ENCODE peak calls at places on chromosomes 11 and 22, in six cellular contexts. One of them, this sample, is unnamed.
A peak's percentile ranks its signal among the peaks of the same experiment; 100 is the strongest.

GRCh38 chr11:975824-976223 is 50.2 kb downstream of the AP2A2 start:
- DNase-seq in fibroblast of lung: peak; percentile 28
- DNase-seq in glutamatergic neuron: no peak
- DNase-seq in HFFc6: no peak
- DNase-seq in AG09319: no peak
- DNase-seq in A549: peak; percentile 78
- DNase-seq in this sample: peak; percentile 41

GRCh38 chr11:19769820-19770219 is 57.2 kb downstream of the NAV2 start:
- DNase-seq in AG09319: peak; percentile 43
- DNase-seq in A549: no peak
- DNase-seq in fibroblast of lung: peak; percentile 71
- DNase-seq in HFFc6: peak; percentile 53
- DNase-seq in glutamatergic neuron: no peak
- DNase-seq in this sample: peak; percentile 51

GRCh38 chr22:28180804-28181203 is 261.7 kb upstream of the PITPNB start:
- DNase-seq in glutamatergic neuron: no peak
- DNase-seq in A549: no peak
- DNase-seq in AG09319: no peak
- DNase-seq in fibroblast of lung: peak; percentile 7
- DNase-seq in HFFc6: no peak
- DNase-seq in this sample: peak; percentile 8

GRCh38 chr22:33076368-33076767 is 18.2 kb upstream of the SYN3 start:
- DNase-seq in glutamatergic neuron: no peak
- DNase-seq in HFFc6: no peak
- DNase-seq in A549: no peak
- DNase-seq in fibroblast of lung: peak; percentile 8
- DNase-seq in AG09319: no peak
- DNase-seq in this sample: peak; percentile 5

GRCh38 chr22:31148953-31149627 is 8.8 kb upstream of the PLA2G3 start:
- DNase-seq in A549: peak; percentile 72
- DNase-seq in HFFc6: peak; percentile 65
- DNase-seq in fibroblast of lung: peak; percentile 67
- DNase-seq in AG09319: peak; percentile 59
- DNase-seq in glutamatergic neuron: peak; percentile 79
- DNase-seq in this sample: peak; percentile 86

GRCh38 chr11:14422052-14422813 is 63.2 kb upstream of the RRAS2 start:
- DNase-seq in AG09319: peak; percentile 94
- DNase-seq in fibroblast of lung: peak; percentile 100
- DNase-seq in glutamatergic neuron: peak; percentile 89
- DNase-seq in A549: peak; percentile 88
- DNase-seq in HFFc6: peak; percentile 99
- DNase-seq in this sample: peak; percentile 100

GRCh38 chr11:19864141-19865120 is 151.8 kb downstream of the NAV2 start:
- DNase-seq in fibroblast of lung: peak; percentile 40
- DNase-seq in A549: no peak
- DNase-seq in HFFc6: no peak
- DNase-seq in glutamatergic neuron: no peak
- DNase-seq in AG09319: no peak
- DNase-seq in this sample: peak; percentile 25

GRCh38 chr11:106468531-106468930 is 391.1 kb downstream of the AASDHPPT start:
- DNase-seq in glutamatergic neuron: no peak
- DNase-seq in HFFc6: no peak
- DNase-seq in AG09319: no peak
- DNase-seq in fibroblast of lung: no peak
- DNase-seq in A549: no peak
- DNase-seq in this sample: no peak

GRCh38 chr22:48802576-48802975 is 1025.1 kb downstream of the BRD1 start:
- DNase-seq in glutamatergic neuron: no peak
- DNase-seq in fibroblast of lung: no peak
- DNase-seq in HFFc6: no peak
- DNase-seq in A549: no peak
- DNase-seq in AG09319: no peak
- DNase-seq in this sample: no peak

DNA sequence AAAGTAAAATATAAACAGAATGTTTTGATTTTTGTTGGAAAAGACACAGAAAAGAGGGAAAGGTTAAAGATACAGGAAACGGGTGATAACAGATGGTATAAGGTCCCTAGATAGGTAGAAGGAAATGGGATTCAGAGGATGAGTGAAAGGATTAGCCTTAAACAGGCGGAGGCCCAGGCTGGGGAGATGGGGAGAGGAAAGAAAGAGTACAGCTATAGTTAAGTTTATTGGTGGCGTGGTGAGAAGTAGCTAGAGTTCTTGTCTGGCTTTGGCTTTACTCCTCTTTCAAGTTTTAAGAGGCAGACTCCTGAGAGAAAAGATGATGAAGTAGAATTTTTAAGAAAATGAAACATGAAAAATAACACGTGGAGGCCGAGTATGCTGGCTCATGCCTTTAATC is 13.7 kb downstream of the ZBTB44 start:
- DNase-seq in glutamatergic neuron: no peak
- DNase-seq in fibroblast of lung: no peak
- DNase-seq in AG09319: no peak
- DNase-seq in A549: no peak
- DNase-seq in HFFc6: no peak
- DNase-seq in this sample: no peak
- TF ChIP-seq CTCF in glutamatergic neuron: no peak
- TF ChIP-seq CTCF in fibroblast of lung: no peak
- TF ChIP-seq CTCF in AG09319: no peak
- TF ChIP-seq CTCF in A549: no peak
- TF ChIP-seq CTCF in HFFc6: no peak
- TF ChIP-seq CTCF in this sample: no peak

GRCh38 chr11:132858203-132858602 is 674.1 kb downstream of the OPCML start:
- DNase-seq in HFFc6: peak; percentile 16
- DNase-seq in A549: peak; percentile 18
- DNase-seq in glutamatergic neuron: peak; percentile 40
- DNase-seq in fibroblast of lung: peak; percentile 39
- DNase-seq in AG09319: no peak
- DNase-seq in this sample: no peak
- TF ChIP-seq CTCF in HFFc6: peak; percentile 47
- TF ChIP-seq CTCF in A549: no peak
- TF ChIP-seq CTCF in glutamatergic neuron: no peak
- TF ChIP-seq CTCF in fibroblast of lung: peak; percentile 49
- TF ChIP-seq CTCF in AG09319: no peak
- TF ChIP-seq CTCF in this sample: no peak

DNA sequence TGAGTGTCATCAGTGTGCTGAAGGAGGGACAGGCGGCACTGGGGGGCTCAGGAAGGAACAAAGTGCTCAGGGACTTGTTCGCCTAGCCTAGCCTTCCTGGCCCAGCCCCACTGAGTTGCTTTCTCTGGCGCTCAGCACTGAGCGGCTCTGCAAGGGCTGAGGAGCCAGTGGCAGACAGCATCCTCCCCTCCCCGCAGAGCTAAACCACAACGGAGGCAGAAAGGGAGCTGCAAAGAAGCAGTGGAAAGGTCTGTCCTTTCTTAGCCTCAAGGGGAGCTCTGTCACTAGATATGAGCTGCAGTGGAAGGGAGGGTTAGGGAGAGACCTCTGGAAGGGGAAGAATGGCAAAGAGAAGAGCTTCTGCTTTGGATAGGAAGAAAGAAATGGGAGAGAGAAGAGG is 89.7 kb upstream of the PHOX2A start:
- DNase-seq in glutamatergic neuron: peak; percentile 49
- DNase-seq in fibroblast of lung: peak; percentile 36
- DNase-seq in HFFc6: no peak
- DNase-seq in AG09319: no peak
- DNase-seq in A549: peak; percentile 6
- DNase-seq in this sample: peak; percentile 20
- TF ChIP-seq CTCF in glutamatergic neuron: no peak
- TF ChIP-seq CTCF in fibroblast of lung: no peak
- TF ChIP-seq CTCF in HFFc6: no peak
- TF ChIP-seq CTCF in AG09319: no peak
- TF ChIP-seq CTCF in A549: no peak
- TF ChIP-seq CTCF in this sample: no peak

GRCh38 chr11:68727783-68728182 is 23.5 kb downstream of the TESMIN start:
- DNase-seq in glutamatergic neuron: no peak
- DNase-seq in fibroblast of lung: no peak
- DNase-seq in AG09319: no peak
- DNase-seq in HFFc6: no peak
- DNase-seq in A549: peak; percentile 21
- DNase-seq in this sample: no peak
- TF ChIP-seq CTCF in glutamatergic neuron: no peak
- TF ChIP-seq CTCF in fibroblast of lung: peak; percentile 25
- TF ChIP-seq CTCF in AG09319: no peak
- TF ChIP-seq CTCF in HFFc6: no peak
- TF ChIP-seq CTCF in A549: no peak
- TF ChIP-seq CTCF in this sample: no peak

GRCh38 chr11:101043940-101044339 is 85.7 kb downstream of the PGR start:
- DNase-seq in fibroblast of lung: no peak
- DNase-seq in HFFc6: no peak
- DNase-seq in AG09319: no peak
- DNase-seq in glutamatergic neuron: no peak
- DNase-seq in A549: no peak
- DNase-seq in this sample: no peak
- TF ChIP-seq CTCF in fibroblast of lung: no peak
- TF ChIP-seq CTCF in HFFc6: no peak
- TF ChIP-seq CTCF in AG09319: no peak
- TF ChIP-seq CTCF in glutamatergic neuron: no peak
- TF ChIP-seq CTCF in A549: no peak
- TF ChIP-seq CTCF in this sample: no peak

This sample was measured in fibroblast of the aortic adventitia.